ENCODE peak calls at places on chromosomes 1 and 21, in seven cellular contexts. One of them, this sample, is unnamed.
A peak's percentile ranks its signal among the peaks of the same experiment; 100 is the strongest.

GRCh38 chr1:243409284-243409683 is 153.4 kb downstream of the SDCCAG8 start:
- DNase-seq in uterus: no peak
- DNase-seq in IMR-90: no peak
- DNase-seq in ovary: no peak
- DNase-seq in heart left ventricle: no peak
- DNase-seq in prostate gland: no peak
- DNase-seq in A549: peak; percentile 22
- DNase-seq in this sample: no peak

GRCh38 chr21:27086630-27087029 is 119.7 kb upstream of the ADAMTS5 start:
- DNase-seq in uterus: no peak
- DNase-seq in IMR-90: no peak
- DNase-seq in ovary: no peak
- DNase-seq in heart left ventricle: no peak
- DNase-seq in prostate gland: no peak
- DNase-seq in A549: no peak
- DNase-seq in this sample: no peak

GRCh38 chr1:50110084-50110615 is 1.4 kb downstream of the ELAVL4 start:
- DNase-seq in uterus: no peak
- DNase-seq in IMR-90: no peak
- DNase-seq in ovary: no peak
- DNase-seq in heart left ventricle: no peak
- DNase-seq in prostate gland: no peak
- DNase-seq in A549: no peak
- DNase-seq in this sample: no peak

GRCh38 chr1:226736001-226736907 is 2.8 kb downstream of the ITPKB start:
- DNase-seq in uterus: peak; percentile 70
- DNase-seq in IMR-90: no peak
- DNase-seq in ovary: peak; percentile 35
- DNase-seq in heart left ventricle: peak; percentile 53
- DNase-seq in prostate gland: no peak
- DNase-seq in A549: no peak
- DNase-seq in this sample: peak; percentile 36

GRCh38 chr1:26844389-26844788 is 17.9 kb downstream of the ZDHHC18 start:
- DNase-seq in uterus: no peak
- DNase-seq in IMR-90: no peak
- DNase-seq in ovary: no peak
- DNase-seq in heart left ventricle: no peak
- DNase-seq in prostate gland: no peak
- DNase-seq in A549: no peak
- DNase-seq in this sample: no peak

GRCh38 chr21:44085491-44086321 is 21.5 kb upstream of the PWP2 start:
- DNase-seq in uterus: no peak
- DNase-seq in IMR-90: no peak
- DNase-seq in ovary: no peak
- DNase-seq in heart left ventricle: no peak
- DNase-seq in prostate gland: no peak
- DNase-seq in A549: no peak
- DNase-seq in this sample: no peak

GRCh38 chr1:66764994-66765578 is 12.8 kb downstream of the DYNLT5 start:
- DNase-seq in uterus: peak; percentile 17
- DNase-seq in IMR-90: peak; percentile 66
- DNase-seq in ovary: peak; percentile 25
- DNase-seq in heart left ventricle: no peak
- DNase-seq in prostate gland: peak; percentile 16
- DNase-seq in A549: peak; percentile 38
- DNase-seq in this sample: peak; percentile 30

GRCh38 chr1:2580691-2581090 is 5.9 kb upstream of the PRXL2B start:
- DNase-seq in uterus: no peak
- DNase-seq in IMR-90: no peak
- DNase-seq in ovary: peak; percentile 16
- DNase-seq in heart left ventricle: no peak
- DNase-seq in prostate gland: no peak
- DNase-seq in A549: no peak
- DNase-seq in this sample: no peak

GRCh38 chr1:117564227-117565082 is 41.4 kb upstream of the TENT5C start:
- DNase-seq in uterus: no peak
- DNase-seq in IMR-90: no peak
- DNase-seq in ovary: no peak
- DNase-seq in heart left ventricle: no peak
- DNase-seq in prostate gland: no peak
- DNase-seq in A549: no peak
- DNase-seq in this sample: no peak

GRCh38 chr1:155278689-155279160 is 1.5 kb downstream of the HCN3 start:
- DNase-seq in uterus: no peak
- DNase-seq in IMR-90: peak; percentile 14
- DNase-seq in ovary: no peak
- DNase-seq in heart left ventricle: no peak
- DNase-seq in prostate gland: no peak
- DNase-seq in A549: no peak
- DNase-seq in this sample: no peak

GRCh38 chr1:171663036-171663853 is 10.8 kb upstream of the MYOC start:
- DNase-seq in uterus: peak; percentile 27
- DNase-seq in IMR-90: no peak
- DNase-seq in ovary: no peak
- DNase-seq in heart left ventricle: no peak
- DNase-seq in prostate gland: no peak
- DNase-seq in A549: no peak
- DNase-seq in this sample: no peak

GRCh38 chr1:3915551-3916121 is 15.6 kb upstream of the C1orf174 start:
- DNase-seq in uterus: no peak
- DNase-seq in IMR-90: no peak
- DNase-seq in ovary: no peak
- DNase-seq in heart left ventricle: no peak
- DNase-seq in prostate gland: no peak
- DNase-seq in A549: no peak
- DNase-seq in this sample: no peak

GRCh38 chr21:45997495-45998275 is 16.1 kb downstream of the COL6A1 start:
- DNase-seq in uterus: peak; percentile 23
- DNase-seq in IMR-90: no peak
- DNase-seq in ovary: peak; percentile 36
- DNase-seq in heart left ventricle: peak; percentile 23
- DNase-seq in prostate gland: no peak
- DNase-seq in A549: no peak
- DNase-seq in this sample: peak; percentile 7

GRCh38 chr1:27594542-27595510 is 9.1 kb downstream of the AHDC1 start:
- DNase-seq in uterus: peak; percentile 24
- DNase-seq in IMR-90: peak; percentile 57
- DNase-seq in ovary: no peak
- DNase-seq in heart left ventricle: no peak
- DNase-seq in prostate gland: no peak
- DNase-seq in A549: no peak
- DNase-seq in this sample: no peak

GRCh38 chr21:45651921-45652320 is 8.4 kb downstream of the PCBP3 start:
- DNase-seq in uterus: no peak
- DNase-seq in IMR-90: no peak
- DNase-seq in ovary: no peak
- DNase-seq in heart left ventricle: no peak
- DNase-seq in prostate gland: no peak
- DNase-seq in A549: no peak
- DNase-seq in this sample: no peak

GRCh38 chr1:2259668-2260392 is 31.7 kb downstream of the SKI start:
- DNase-seq in uterus: no peak
- DNase-seq in IMR-90: no peak
- DNase-seq in ovary: no peak
- DNase-seq in heart left ventricle: no peak
- DNase-seq in prostate gland: no peak
- DNase-seq in A549: no peak
- DNase-seq in this sample: no peak

GRCh38 chr1:226655251-226656163 is 83.6 kb downstream of the ITPKB start:
- DNase-seq in uterus: no peak
- DNase-seq in IMR-90: no peak
- DNase-seq in ovary: no peak
- DNase-seq in heart left ventricle: peak; percentile 34
- DNase-seq in prostate gland: no peak
- DNase-seq in A549: no peak
- DNase-seq in this sample: no peak

GRCh38 chr1:207089627-207090265 is 1.1 kb downstream of the C4BPB start:
- DNase-seq in uterus: no peak
- DNase-seq in IMR-90: no peak
- DNase-seq in ovary: no peak
- DNase-seq in heart left ventricle: no peak
- DNase-seq in prostate gland: no peak
- DNase-seq in A549: no peak
- DNase-seq in this sample: no peak

GRCh38 chr1:23345920-23346319 is 1.8 kb upstream of the HNRNPR start:
- DNase-seq in uterus: no peak
- DNase-seq in IMR-90: no peak
- DNase-seq in ovary: no peak
- DNase-seq in heart left ventricle: no peak
- DNase-seq in prostate gland: no peak
- DNase-seq in A549: no peak
- DNase-seq in this sample: no peak

GRCh38 chr1:116453906-116454305 is 80.9 kb downstream of the ATP1A1 start:
- DNase-seq in uterus: no peak
- DNase-seq in IMR-90: no peak
- DNase-seq in ovary: no peak
- DNase-seq in heart left ventricle: no peak
- DNase-seq in prostate gland: no peak
- DNase-seq in A549: no peak
- DNase-seq in this sample: no peak

GRCh38 chr1:12031039-12031980 is 12.0 kb downstream of the MIIP start:
- DNase-seq in uterus: no peak
- DNase-seq in IMR-90: peak; percentile 23
- DNase-seq in ovary: peak; percentile 59
- DNase-seq in heart left ventricle: peak; percentile 48
- DNase-seq in prostate gland: no peak
- DNase-seq in A549: peak; percentile 28
- DNase-seq in this sample: peak; percentile 26

GRCh38 chr1:56520202-56520601 is 59.2 kb downstream of the PLPP3 start:
- DNase-seq in uterus: no peak
- DNase-seq in IMR-90: no peak
- DNase-seq in ovary: no peak
- DNase-seq in heart left ventricle: no peak
- DNase-seq in prostate gland: no peak
- DNase-seq in A549: no peak
- DNase-seq in this sample: no peak
- H3K27ac ChIP-seq in uterus: no peak overlapping the region
- H3K27ac ChIP-seq in IMR-90: no peak overlapping the region
- H3K27ac ChIP-seq in ovary: no peak overlapping the region
- H3K27ac ChIP-seq in heart left ventricle: no peak overlapping the region
- H3K27ac ChIP-seq in prostate gland: no peak overlapping the region
- H3K27ac ChIP-seq in A549: no peak overlapping the region
- H3K27ac ChIP-seq in this sample: no peak overlapping the region

DNA sequence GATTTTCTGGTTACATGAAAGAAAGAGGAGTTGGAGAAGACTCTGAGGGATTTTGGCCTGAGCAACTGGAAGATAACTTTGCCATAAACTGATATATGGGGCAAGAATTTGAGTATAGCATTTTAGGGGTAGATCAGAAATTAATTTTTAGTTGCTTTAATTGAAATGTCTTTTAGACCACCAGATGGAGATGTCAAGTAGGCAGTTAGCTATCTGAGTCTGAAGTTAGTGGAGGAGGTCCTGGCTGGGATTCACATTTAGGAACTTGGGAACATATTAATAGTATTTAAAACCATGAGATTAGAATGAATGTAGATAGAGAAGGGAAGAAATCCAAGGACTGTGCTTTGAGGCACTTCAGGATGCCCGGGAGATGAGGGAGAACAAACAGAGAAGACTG is 32.6 kb downstream of the SLC44A3 start:
- DNase-seq in uterus: no peak
- DNase-seq in IMR-90: peak; percentile 27
- DNase-seq in ovary: no peak
- DNase-seq in heart left ventricle: no peak
- DNase-seq in prostate gland: no peak
- DNase-seq in A549: no peak
- DNase-seq in this sample: no peak
- H3K4me1 ChIP-seq in uterus: no peaks in the 10 kb centered on the region
- H3K4me1 ChIP-seq in IMR-90: peaks cover 5% of the 10 kb centered on the region
- H3K4me1 ChIP-seq in ovary: peaks cover 5% of the 10 kb centered on the region
- H3K4me1 ChIP-seq in heart left ventricle: peaks cover 15% of the 10 kb centered on the region
- H3K4me1 ChIP-seq in prostate gland: no peaks in the 10 kb centered on the region
- H3K4me1 ChIP-seq in A549: peaks cover 12% of the 10 kb centered on the region
- H3K4me1 ChIP-seq in this sample: peaks cover 11% of the 10 kb centered on the region

GRCh38 chr1:228394571-228395394 is 11.9 kb downstream of the TRIM11 start:
- DNase-seq in uterus: peak; percentile 12
- DNase-seq in IMR-90: no peak
- DNase-seq in ovary: no peak
- DNase-seq in heart left ventricle: no peak
- DNase-seq in prostate gland: no peak
- DNase-seq in A549: no peak
- DNase-seq in this sample: no peak
- TF ChIP-seq POLR2A in uterus: no peak
- TF ChIP-seq POLR2A in IMR-90: no peak
- TF ChIP-seq POLR2A in ovary: no peak
- TF ChIP-seq POLR2A in heart left ventricle: no peak
- TF ChIP-seq POLR2A in prostate gland: no peak
- TF ChIP-seq POLR2A in A549: no peak
- TF ChIP-seq POLR2A in this sample: no peak

DNA sequence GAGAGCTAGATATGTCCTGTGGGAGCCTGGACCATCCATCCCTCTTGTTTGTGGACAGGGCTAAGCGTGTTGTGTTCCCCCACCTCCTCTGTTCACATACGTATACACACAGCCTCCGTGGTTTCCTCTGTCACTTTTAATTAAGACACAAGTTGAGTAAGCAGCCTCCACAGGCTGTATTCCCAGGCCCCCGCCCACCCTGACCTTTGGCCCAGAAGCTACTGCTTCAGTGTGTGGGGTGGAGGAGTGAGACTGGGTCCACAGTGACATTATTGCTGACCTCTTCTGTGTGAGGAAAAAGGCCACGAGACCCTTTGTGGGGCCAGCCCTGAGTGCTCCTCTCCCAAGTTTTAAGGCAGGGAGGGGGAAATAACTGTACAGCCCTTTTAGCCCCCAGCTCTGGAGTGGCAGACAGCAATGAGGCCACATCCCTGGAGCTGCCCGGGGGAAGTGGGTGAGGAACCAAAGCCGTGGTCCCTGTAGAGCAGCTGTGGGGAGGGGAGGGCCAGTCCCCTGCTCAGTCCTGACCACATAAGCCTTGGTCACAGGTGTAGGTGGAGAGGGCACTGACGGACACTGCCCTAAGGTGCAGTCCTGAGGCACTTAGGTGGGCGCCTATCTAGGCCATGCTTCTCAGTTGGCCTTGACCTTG is 4.4 kb downstream of the ELOVL1 start:
- DNase-seq in uterus: no peak
- DNase-seq in IMR-90: no peak
- DNase-seq in ovary: no peak
- DNase-seq in heart left ventricle: no peak
- DNase-seq in prostate gland: no peak
- DNase-seq in A549: no peak
- DNase-seq in this sample: peak; percentile 50
- H3K27ac ChIP-seq in uterus: no peak overlapping the region
- H3K27ac ChIP-seq in IMR-90: no peak overlapping the region
- H3K27ac ChIP-seq in ovary: no peak overlapping the region
- H3K27ac ChIP-seq in heart left ventricle: no peak overlapping the region
- H3K27ac ChIP-seq in prostate gland: no peak overlapping the region
- H3K27ac ChIP-seq in A549: no peak overlapping the region
- H3K27ac ChIP-seq in this sample: no peak overlapping the region

This sample was measured in transverse colon.